ENCODE peak calls at places on chromosomes 1 and 21, in nine cellular contexts. Q, M, P, C, G, W, H, S and T are unnamed samples.

GRCh38 chr1:119327066-119327435 is 41.5 kb upstream of the HAO2 start:
- DNase-seq in Q (peak; percentile 32), M (no peak), P (no peak), C (no peak), G (no peak), W (no peak), H (peak; percentile 26), S (no peak), T (no peak)

GRCh38 chr1:68166348-68166747 is 66.0 kb downstream of the WLS start:
- DNase-seq in Q (no peak), M (no peak), P (no peak), C (no peak), G (no peak), W (no peak), H (no peak), S (no peak), T (no peak)

GRCh38 chr1:197481101-197481500 is 213.0 kb downstream of the CRB1 start:
- DNase-seq in Q (no peak), M (no peak), P (no peak), C (no peak), G (no peak), W (no peak), H (no peak), S (no peak), T (no peak)

GRCh38 chr1:158046726-158047510 is 53.5 kb downstream of the KIRREL1 start:
- DNase-seq in Q (no peak), M (no peak), P (no peak), C (no peak), G (no peak), W (no peak), H (no peak), S (no peak), T (no peak)

GRCh38 chr1:86773331-86774288 is 69.2 kb downstream of the SH3GLB1 start:
- DNase-seq in Q (no peak), M (no peak), P (no peak), C (no peak), G (no peak), W (no peak), H (no peak), S (peak; percentile 58), T (no peak)

GRCh38 chr1:160076295-160076694 is 5.0 kb upstream of the KCNJ9 start:
- DNase-seq in Q (no peak), M (no peak), P (no peak), C (no peak), G (no peak), W (no peak), H (no peak), S (no peak), T (no peak)

GRCh38 chr1:190226006-190226405 is 251.7 kb downstream of the BRINP3 start:
- DNase-seq in Q (no peak), M (no peak), P (no peak), C (no peak), G (peak; percentile 2), W (no peak), H (no peak), S (no peak), T (no peak)

GRCh38 chr1:161071886-161072371 is 2.2 kb upstream of the ARHGAP30 start:
- DNase-seq in Q (peak; percentile 65), M (no peak), P (no peak), C (peak; percentile 64), G (peak; percentile 70), W (peak; percentile 74), H (no peak), S (no peak), T (peak; percentile 55)

GRCh38 chr1:119531606-119532323 is 24.8 kb downstream of the HSD3B1 start:
- DNase-seq in Q (no peak), M (no peak), P (no peak), C (no peak), G (no peak), W (no peak), H (no peak), S (no peak), T (no peak)

GRCh38 chr1:66336641-66336991 is 197.3 kb upstream of the SGIP1 start:
- DNase-seq in Q (no peak), M (no peak), P (no peak), C (no peak), G (no peak), W (no peak), H (no peak), S (no peak), T (no peak)

GRCh38 chr1:67162954-67163353 is 3.3 kb upstream of the IL23R start:
- DNase-seq in Q (no peak), M (no peak), P (no peak), C (no peak), G (peak; percentile 37), W (no peak), H (no peak), S (peak; percentile 67), T (no peak)

GRCh38 chr1:147236959-147237791 is 5.3 kb upstream of the CHD1L start:
- DNase-seq in Q (peak; percentile 41), M (no peak), P (no peak), C (no peak), G (no peak), W (peak; percentile 61), H (no peak), S (no peak), T (no peak)

GRCh38 chr1:200376521-200376920 is 33.3 kb downstream of the ZNF281 start:
- DNase-seq in Q (no peak), M (no peak), P (no peak), C (no peak), G (peak; percentile 59), W (no peak), H (no peak), S (no peak), T (no peak)

GRCh38 chr1:15033264-15033663 is 120.3 kb upstream of the TMEM51 start:
- DNase-seq in Q (no peak), M (no peak), P (no peak), C (no peak), G (no peak), W (no peak), H (no peak), S (peak; percentile 87), T (no peak)

GRCh38 chr1:8089535-8090228 is 63.6 kb upstream of the ERRFI1 start:
- DNase-seq in Q (no peak), M (no peak), P (no peak), C (no peak), G (no peak), W (no peak), H (no peak), S (peak; percentile 66), T (no peak)

GRCh38 chr1:41889506-41890414 is 29.0 kb downstream of the HIVEP3 start:
- DNase-seq in Q (no peak), M (no peak), P (no peak), C (no peak), G (no peak), W (no peak), H (no peak), S (no peak), T (no peak)

GRCh38 chr1:30008372-30008997 is 714.9 kb downstream of the MATN1 start:
- DNase-seq in Q (no peak), M (no peak), P (no peak), C (no peak), G (no peak), W (no peak), H (no peak), S (no peak), T (no peak)

GRCh38 chr1:26744075-26744958 is 43.4 kb upstream of the PIGV start:
- DNase-seq in Q (peak; percentile 59), M (peak; percentile 99), P (no peak), C (peak; percentile 92), G (peak; percentile 44), W (peak; percentile 69), H (peak; percentile 38), S (peak; percentile 94), T (peak; percentile 60)
- H3K4me1 ChIP-seq in Q (no peaks in the 10 kb centered on the region), M (peaks cover 47% of the 10 kb centered on the region), P (no peaks in the 10 kb centered on the region), C (peaks cover 53% of the 10 kb centered on the region), G (peaks cover 9% of the 10 kb centered on the region), W (peaks cover 97% of the 10 kb centered on the region), H (peaks cover 4% of the 10 kb centered on the region), S (peaks cover 12% of the 10 kb centered on the region), T (peaks cover 4% of the 10 kb centered on the region)

GRCh38 chr1:31668303-31668883 is 23.7 kb upstream of the PEF1 start:
- DNase-seq in Q (no peak), M (no peak), P (no peak), C (no peak), G (no peak), W (no peak), H (no peak), S (no peak), T (no peak)

GRCh38 chr1:31669433-31669785 is 24.7 kb upstream of the PEF1 start:
- DNase-seq in Q (no peak), M (no peak), P (no peak), C (no peak), G (no peak), W (no peak), H (no peak), S (no peak), T (no peak)

GRCh38 chr1:31671147-31671546 is 26.5 kb upstream of the PEF1 start:
- DNase-seq in Q (no peak), M (no peak), P (no peak), C (no peak), G (no peak), W (no peak), H (no peak), S (no peak), T (no peak)

GRCh38 chr1:31670583-31670944 is 25.9 kb upstream of the PEF1 start:
- DNase-seq in Q (no peak), M (no peak), P (no peak), C (no peak), G (no peak), W (no peak), H (no peak), S (no peak), T (peak; percentile 37)

GRCh38 chr1:31669786-31670582 is 25.3 kb upstream of the PEF1 start:
- DNase-seq in Q (peak; percentile 76), M (no peak), P (peak; percentile 69), C (peak; percentile 83), G (peak; percentile 40), W (peak; percentile 94), H (peak; percentile 66), S (peak; percentile 20), T (peak; percentile 83)
- H3K4me3 ChIP-seq in Q (peak overlapping the region; percentile 0), M (no peak overlapping the region), P (peak overlapping the region; percentile 20), C (peak overlapping the region; percentile 56), G (no peak overlapping the region), W (peak overlapping the region; percentile 18), H (peak overlapping the region; percentile 12), S (no peak overlapping the region), T (peak overlapping the region; percentile 55)

GRCh38 chr1:145997156-145998023 is 1.0 kb upstream of the TXNIP start:
- DNase-seq in Q (peak; percentile 39), M (no peak), P (no peak), C (peak; percentile 72), G (no peak), W (peak; percentile 53), H (peak; percentile 54), S (no peak), T (no peak)
- TF ChIP-seq POLR2A in Q (peak; percentile 59), M (peak; percentile 56), P (no peak), C (no peak), G (no peak), W (peak; percentile 34), H (peak; percentile 33), S (no peak), T (no peak)

DNA sequence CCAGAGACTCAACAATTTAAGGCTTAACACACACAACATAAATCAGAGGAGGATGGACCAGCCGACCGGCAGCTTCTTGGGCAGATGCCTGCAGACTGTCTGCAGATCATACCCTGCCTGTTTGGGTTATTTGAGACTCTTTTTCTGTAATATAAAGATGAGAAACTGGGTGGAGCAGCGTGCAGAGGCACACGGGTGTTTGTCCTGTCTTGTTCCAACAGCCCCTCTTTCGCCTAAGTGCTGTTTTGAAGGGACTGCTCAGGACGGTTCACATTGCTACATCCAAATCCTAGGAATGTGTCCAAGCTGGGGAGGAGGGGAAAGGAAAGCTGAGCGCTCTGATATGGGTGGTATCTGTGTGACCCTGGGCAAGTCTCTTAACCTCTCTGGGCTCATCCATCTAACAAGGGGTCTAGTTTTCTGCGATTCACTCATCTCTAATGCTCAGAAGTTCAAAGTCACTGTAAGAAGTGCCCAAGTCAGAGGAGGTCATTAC is 149.9 kb downstream of the CLIC6 start:
- DNase-seq in Q (no peak), M (no peak), P (no peak), C (no peak), G (no peak), W (no peak), H (no peak), S (peak; percentile 54), T (no peak)
- H3K4me1 ChIP-seq in Q (no peaks in the 10 kb centered on the region), M (no peaks in the 10 kb centered on the region), P (no peaks in the 10 kb centered on the region), C (no peaks in the 10 kb centered on the region), G (peaks cover 27% of the 10 kb centered on the region), W (peaks cover 34% of the 10 kb centered on the region), H (no peaks in the 10 kb centered on the region), S (peaks cover 56% of the 10 kb centered on the region), T (peaks cover 7% of the 10 kb centered on the region)